ENCODE peak calls at places on chromosomes 11 and 22, in ten cellular contexts. Z is PC-3, A is endothelial cell of umbilical vein, G is A549, B is neural progenitor cell, N is IMR-90, L is OCI-LY7, I is fibroblast of lung, W is DND-41, P is GM12878. H is an unnamed sample. For H3K9me3, the result is how much of the 10 kb centered on the place peaks cover.

GRCh38 chr22:45475876-45476514 is 26.7 kb upstream of the FBLN1 start:
- DNase-seq in Z (no peak), A (no peak), G (no peak), B (no peak), N (no peak), L (no peak), I (no peak), W (no peak), P (no peak), H (peak)

GRCh38 chr11:1644601-1645356 is 15.2 kb downstream of the KRTAP5-5 start:
- DNase-seq in Z (no peak), A (no peak), G (no peak), B (no peak), N (no peak), L (no peak), I (no peak), W (no peak), P (no peak), H (peak)

GRCh38 chr22:27489265-27489675 is 312.3 kb downstream of the MN1 start:
- DNase-seq in Z (peak), A (no peak), G (no peak), B (no peak), N (peak), L (no peak), I (peak), W (no peak), P (no peak), H (peak)

GRCh38 chr11:8034604-8035224 is 46.3 kb upstream of the TUB start:
- DNase-seq in Z (no peak), A (no peak), G (no peak), B (no peak), N (no peak), L (no peak), I (no peak), W (no peak), P (no peak), H (no peak)

GRCh38 chr11:34405079-34405858 is 33.5 kb upstream of the CAT start:
- DNase-seq in Z (no peak), A (no peak), G (no peak), B (no peak), N (no peak), L (no peak), I (peak), W (no peak), P (peak), H (no peak)

GRCh38 chr11:100914415-100914814 is 215.2 kb downstream of the PGR start:
- DNase-seq in Z (no peak), A (no peak), G (no peak), B (no peak), N (no peak), L (no peak), I (no peak), W (no peak), P (no peak), H (no peak)

GRCh38 chr11:10809373-10810199 is 860 bp upstream of the EIF4G2 start:
- DNase-seq in Z (peak), A (peak), G (peak), B (peak), N (peak), L (peak), I (peak), W (peak), P (no peak), H (peak)

GRCh38 chr11:35864131-35864530 is 79.7 kb upstream of the LDLRAD3 start:
- DNase-seq in Z (no peak), A (no peak), G (no peak), B (no peak), N (no peak), L (no peak), I (no peak), W (no peak), P (no peak), H (peak)

GRCh38 chr11:19777342-19778102 is 64.9 kb downstream of the NAV2 start:
- DNase-seq in Z (peak), A (peak), G (peak), B (peak), N (peak), L (no peak), I (peak), W (no peak), P (peak), H (peak)

GRCh38 chr11:8094656-8095055 is 13.6 kb downstream of the TUB start:
- DNase-seq in Z (no peak), A (no peak), G (no peak), B (no peak), N (no peak), L (no peak), I (no peak), W (no peak), P (no peak), H (no peak)

GRCh38 chr11:28838741-28839140 is 730.6 kb downstream of the METTL15 start:
- DNase-seq in Z (no peak), A (peak), G (no peak), B (no peak), N (peak), L (no peak), I (no peak), W (no peak), P (no peak), H (no peak)

GRCh38 chr11:117356126-117356761 is 28.6 kb downstream of the CEP164 start:
- DNase-seq in Z (peak), A (no peak), G (no peak), B (no peak), N (no peak), L (no peak), I (no peak), W (no peak), P (no peak), H (no peak)

GRCh38 chr11:72584293-72584921 is 89.8 kb downstream of the PDE2A start:
- DNase-seq in Z (no peak), A (no peak), G (no peak), B (peak), N (peak), L (no peak), I (peak), W (no peak), P (no peak), H (peak)

GRCh38 chr11:110514967-110515366 is 85.2 kb downstream of the FDX1 start:
- DNase-seq in Z (no peak), A (no peak), G (no peak), B (no peak), N (no peak), L (no peak), I (no peak), W (no peak), P (no peak), H (no peak)

GRCh38 chr22:50611341-50612060 is 10.9 kb downstream of the MAPK8IP2 start:
- DNase-seq in Z (no peak), A (no peak), G (no peak), B (no peak), N (no peak), L (no peak), I (no peak), W (no peak), P (no peak), H (peak)

DNA sequence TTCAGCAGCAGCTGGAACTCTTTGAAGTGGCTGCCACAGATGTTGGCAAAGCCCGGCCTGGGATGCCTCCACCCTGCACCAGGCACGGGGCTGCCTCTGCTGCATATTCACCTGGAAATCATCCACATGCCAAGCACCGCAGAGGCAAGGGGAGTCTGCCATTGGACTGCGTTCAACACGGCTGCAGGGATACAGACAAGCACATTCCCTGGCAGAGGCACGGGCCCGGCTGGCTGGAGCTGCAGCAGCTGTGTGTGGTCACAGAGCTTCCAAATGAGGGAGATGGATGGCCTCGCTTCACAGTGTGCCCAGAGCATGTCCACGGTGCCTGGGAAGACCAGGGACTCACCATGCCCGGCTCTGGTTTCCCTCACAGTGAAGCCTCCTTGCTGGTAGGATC is 1378.9 kb downstream of the TBC1D22A start:
- DNase-seq in Z (no peak), A (no peak), G (no peak), B (no peak), N (no peak), L (no peak), I (no peak), W (peak), P (no peak), H (no peak)
- H3K9me3 ChIP-seq in Z (under half), A (under half), G (under half), B (under half), N (half or more), L (under half), I (under half), W (under half), P (under half), H (under half)

GRCh38 chr11:70851907-70852306 is 400.5 kb downstream of the SHANK2 start:
- DNase-seq in Z (no peak), A (no peak), G (no peak), B (no peak), N (no peak), L (no peak), I (no peak), W (no peak), P (no peak), H (no peak)

GRCh38 chr11:70854201-70854600 is 398.2 kb downstream of the SHANK2 start:
- DNase-seq in Z (no peak), A (no peak), G (no peak), B (no peak), N (no peak), L (no peak), I (no peak), W (no peak), P (no peak), H (no peak)

GRCh38 chr11:70853103-70853830 is 399.1 kb downstream of the SHANK2 start:
- DNase-seq in Z (no peak), A (no peak), G (no peak), B (no peak), N (no peak), L (no peak), I (no peak), W (no peak), P (no peak), H (no peak)

GRCh38 chr11:70857885-70858284 is 394.5 kb downstream of the SHANK2 start:
- DNase-seq in Z (no peak), A (no peak), G (no peak), B (no peak), N (no peak), L (no peak), I (no peak), W (no peak), P (no peak), H (no peak)

GRCh38 chr11:70854891-70855556 is 397.4 kb downstream of the SHANK2 start:
- DNase-seq in Z (no peak), A (no peak), G (no peak), B (no peak), N (no peak), L (no peak), I (no peak), W (no peak), P (no peak), H (no peak)
- H3K4me2 ChIP-seq in Z (no peak), A (no peak), G (no peak), B (no peak), N (no peak), L (no peak), I (no peak), W (no peak), P (no peak), H (no peak)

DNA sequence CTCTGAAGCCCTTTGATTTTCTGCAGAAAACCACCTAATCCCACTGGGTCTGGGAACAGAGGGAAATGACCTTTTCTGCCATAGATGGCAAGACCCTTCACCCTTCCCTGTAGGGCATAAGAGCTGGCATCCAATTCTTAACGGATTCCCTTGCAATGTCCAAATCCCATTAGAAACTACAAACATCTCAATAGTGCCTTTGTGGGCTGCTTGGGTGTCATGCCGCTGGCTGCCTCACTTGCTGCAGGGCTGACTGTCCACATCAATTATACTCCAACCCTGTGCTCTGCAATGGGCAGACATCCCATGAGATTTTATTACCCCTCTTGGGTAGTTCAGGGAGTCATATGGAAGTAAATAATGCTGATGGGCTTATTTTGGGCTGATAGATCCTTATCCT is 7.2 kb downstream of the GRAP2 start:
- DNase-seq in Z (no peak), A (no peak), G (no peak), B (peak), N (no peak), L (no peak), I (no peak), W (no peak), P (no peak), H (no peak)
- H3K27ac ChIP-seq in Z (no peak), A (no peak), G (no peak), B (no peak), N (no peak), L (no peak), I (no peak), W (no peak), P (peak), H (no peak)

GRCh38 chr11:70528046-70528793 is 129.9 kb downstream of the CTTN start:
- DNase-seq in Z (no peak), A (no peak), G (no peak), B (no peak), N (no peak), L (no peak), I (no peak), W (no peak), P (no peak), H (peak)
- H3K9me3 ChIP-seq in Z (under half), A (under half), G (under half), B (under half), N (under half), L (under half), I (under half), W (under half), P (under half), H (under half)

DNA sequence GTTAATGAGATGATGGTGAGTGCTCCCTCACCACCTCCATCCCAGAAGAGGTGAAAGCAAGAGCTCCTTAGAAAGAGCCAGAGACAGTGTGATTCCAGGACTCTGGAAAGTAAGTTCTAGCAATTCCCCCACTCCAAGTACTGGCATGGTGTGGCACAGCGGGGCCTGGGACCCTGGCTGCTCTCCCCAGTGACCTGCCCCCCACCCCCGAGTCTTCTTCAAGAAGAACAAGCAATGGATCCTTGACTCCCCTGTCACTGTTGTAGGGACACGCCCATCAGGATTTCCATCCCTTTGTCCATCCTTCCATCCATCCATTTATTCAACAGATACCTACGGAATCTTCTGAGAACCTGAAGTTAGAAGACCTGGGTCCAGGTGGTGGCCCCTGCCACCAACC is 44.4 kb downstream of the C11orf96 start:
- DNase-seq in Z (no peak), A (no peak), G (no peak), B (no peak), N (no peak), L (no peak), I (no peak), W (no peak), P (no peak), H (no peak)
- H3K4me2 ChIP-seq in Z (peak), A (no peak), G (no peak), B (peak), N (no peak), L (no peak), I (peak), W (no peak), P (no peak), H (peak)

GRCh38 chr11:115699326-115699725 is 195.1 kb upstream of the CADM1 start:
- DNase-seq in Z (no peak), A (no peak), G (no peak), B (no peak), N (no peak), L (no peak), I (no peak), W (no peak), P (no peak), H (no peak)

GRCh38 chr11:115696472-115697011 is 192.3 kb upstream of the CADM1 start:
- DNase-seq in Z (no peak), A (no peak), G (no peak), B (no peak), N (no peak), L (no peak), I (no peak), W (no peak), P (no peak), H (no peak)

GRCh38 chr11:115698243-115698642 is 194.0 kb upstream of the CADM1 start:
- DNase-seq in Z (no peak), A (no peak), G (no peak), B (no peak), N (no peak), L (no peak), I (no peak), W (no peak), P (no peak), H (no peak)

GRCh38 chr11:115701284-115701875 is 197.2 kb upstream of the CADM1 start:
- DNase-seq in Z (no peak), A (no peak), G (no peak), B (no peak), N (no peak), L (no peak), I (no peak), W (no peak), P (no peak), H (no peak)

DNA sequence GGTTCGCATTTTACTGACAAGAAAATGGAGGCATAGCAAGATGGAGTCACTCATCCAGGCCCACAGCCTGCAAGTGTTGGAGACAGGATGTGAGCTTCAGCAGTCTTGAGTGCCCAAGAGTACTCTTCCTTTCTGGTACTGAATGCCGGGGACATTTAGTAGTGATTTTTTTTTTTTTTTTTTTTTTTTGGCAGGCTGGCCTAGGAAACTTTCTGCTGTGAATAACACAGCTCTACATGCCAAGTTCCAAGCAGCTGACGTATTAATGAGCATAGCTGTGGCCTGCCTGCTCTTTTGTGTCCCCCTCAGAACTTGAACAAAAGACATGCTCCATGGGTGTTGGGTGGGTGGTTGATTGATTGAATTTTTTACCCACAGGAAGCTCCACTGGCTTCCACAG is 195.5 kb upstream of the CADM1 start:
- DNase-seq in Z (no peak), A (no peak), G (no peak), B (no peak), N (peak), L (no peak), I (peak), W (no peak), P (no peak), H (no peak)
- H3K27ac ChIP-seq in Z (no peak), A (no peak), G (no peak), B (no peak), N (no peak), L (no peak), I (no peak), W (no peak), P (no peak), H (no peak)

H was measured in osteoblast.